ENCODE peak calls at places on chromosome 9, in eight cellular contexts. One of them, this sample, is unnamed. For H3K4me1, the result is how much of the 10 kb centered on the place peaks cover.

GRCh38 chr9:102551346-102551745 is 443.8 kb upstream of the CYLC2 start:
- DNase-seq in heart left ventricle: no peak
- DNase-seq in ovary: no peak
- DNase-seq in A549: no peak
- DNase-seq in uterus: no peak
- DNase-seq in thyroid gland: no peak
- DNase-seq in esophagus squamous epithelium: no peak
- DNase-seq in tibial nerve: no peak
- DNase-seq in this sample: no peak

GRCh38 chr9:130368631-130369103 is 76.1 kb upstream of the ASS1 start:
- DNase-seq in heart left ventricle: no peak
- DNase-seq in uterus: no peak
- DNase-seq in thyroid gland: no peak
- DNase-seq in esophagus squamous epithelium: no peak
- DNase-seq in ovary: no peak
- DNase-seq in tibial nerve: no peak
- DNase-seq in A549: no peak
- DNase-seq in this sample: no peak

GRCh38 chr9:105114956-105115728 is 129.3 kb upstream of the SLC44A1 start:
- DNase-seq in uterus: no peak
- DNase-seq in esophagus squamous epithelium: no peak
- DNase-seq in heart left ventricle: peak
- DNase-seq in A549: no peak
- DNase-seq in ovary: no peak
- DNase-seq in tibial nerve: peak
- DNase-seq in thyroid gland: peak
- DNase-seq in this sample: peak

GRCh38 chr9:3708751-3709150 is 182.9 kb upstream of the RFX3 start:
- DNase-seq in A549: no peak
- DNase-seq in thyroid gland: peak
- DNase-seq in uterus: no peak
- DNase-seq in tibial nerve: no peak
- DNase-seq in heart left ventricle: no peak
- DNase-seq in ovary: no peak
- DNase-seq in esophagus squamous epithelium: no peak
- DNase-seq in this sample: no peak

GRCh38 chr9:114348906-114349482 is 19.3 kb downstream of the ORM2 start:
- DNase-seq in esophagus squamous epithelium: peak
- DNase-seq in heart left ventricle: peak
- DNase-seq in thyroid gland: peak
- DNase-seq in ovary: peak
- DNase-seq in uterus: peak
- DNase-seq in A549: peak
- DNase-seq in tibial nerve: peak
- DNase-seq in this sample: peak

GRCh38 chr9:87479801-87480201 is 17.9 kb upstream of the DAPK1 start:
- DNase-seq in ovary: no peak
- DNase-seq in tibial nerve: peak
- DNase-seq in esophagus squamous epithelium: no peak
- DNase-seq in heart left ventricle: peak
- DNase-seq in A549: no peak
- DNase-seq in uterus: no peak
- DNase-seq in thyroid gland: no peak
- DNase-seq in this sample: no peak

GRCh38 chr9:85940832-85941616 is at the start of gene NAA35:
- DNase-seq in heart left ventricle: peak
- DNase-seq in esophagus squamous epithelium: peak
- DNase-seq in thyroid gland: peak
- DNase-seq in uterus: peak
- DNase-seq in A549: peak
- DNase-seq in ovary: peak
- DNase-seq in tibial nerve: peak
- DNase-seq in this sample: peak

GRCh38 chr9:96638606-96639364 is 16.3 kb downstream of the PRXL2C start:
- DNase-seq in A549: no peak
- DNase-seq in uterus: no peak
- DNase-seq in tibial nerve: no peak
- DNase-seq in heart left ventricle: no peak
- DNase-seq in ovary: no peak
- DNase-seq in esophagus squamous epithelium: no peak
- DNase-seq in thyroid gland: no peak
- DNase-seq in this sample: no peak

GRCh38 chr9:125190371-125190801 is 783 bp upstream of the PPP6C start:
- DNase-seq in esophagus squamous epithelium: no peak
- DNase-seq in thyroid gland: peak
- DNase-seq in heart left ventricle: no peak
- DNase-seq in ovary: no peak
- DNase-seq in uterus: no peak
- DNase-seq in tibial nerve: no peak
- DNase-seq in A549: no peak
- DNase-seq in this sample: peak

GRCh38 chr9:96636368-96636767 is 16.7 kb upstream of the CDC14B start:
- DNase-seq in esophagus squamous epithelium: no peak
- DNase-seq in ovary: no peak
- DNase-seq in heart left ventricle: no peak
- DNase-seq in thyroid gland: no peak
- DNase-seq in A549: no peak
- DNase-seq in tibial nerve: no peak
- DNase-seq in uterus: no peak
- DNase-seq in this sample: no peak

GRCh38 chr9:126667190-126668055 is 53.7 kb downstream of the LMX1B start:
- DNase-seq in ovary: no peak
- DNase-seq in A549: no peak
- DNase-seq in uterus: no peak
- DNase-seq in heart left ventricle: no peak
- DNase-seq in esophagus squamous epithelium: no peak
- DNase-seq in tibial nerve: no peak
- DNase-seq in thyroid gland: no peak
- DNase-seq in this sample: no peak

GRCh38 chr9:25964239-25964638 is 286.0 kb upstream of the TUSC1 start:
- DNase-seq in thyroid gland: peak
- DNase-seq in A549: peak
- DNase-seq in uterus: no peak
- DNase-seq in ovary: no peak
- DNase-seq in tibial nerve: peak
- DNase-seq in heart left ventricle: no peak
- DNase-seq in esophagus squamous epithelium: no peak
- DNase-seq in this sample: no peak

GRCh38 chr9:89623925-89624420 is 19.2 kb downstream of the GADD45G start:
- DNase-seq in uterus: no peak
- DNase-seq in thyroid gland: no peak
- DNase-seq in esophagus squamous epithelium: no peak
- DNase-seq in A549: no peak
- DNase-seq in tibial nerve: no peak
- DNase-seq in heart left ventricle: peak
- DNase-seq in ovary: no peak
- DNase-seq in this sample: no peak

GRCh38 chr9:69385474-69386091 is 60.6 kb downstream of the ENTREP1 start:
- DNase-seq in uterus: no peak
- DNase-seq in tibial nerve: no peak
- DNase-seq in esophagus squamous epithelium: no peak
- DNase-seq in A549: no peak
- DNase-seq in ovary: no peak
- DNase-seq in heart left ventricle: no peak
- DNase-seq in thyroid gland: no peak
- DNase-seq in this sample: no peak

GRCh38 chr9:21803674-21804048 is 1.2 kb downstream of the MTAP start:
- DNase-seq in uterus: no peak
- DNase-seq in thyroid gland: no peak
- DNase-seq in A549: no peak
- DNase-seq in heart left ventricle: no peak
- DNase-seq in esophagus squamous epithelium: no peak
- DNase-seq in tibial nerve: no peak
- DNase-seq in ovary: no peak
- DNase-seq in this sample: no peak

DNA sequence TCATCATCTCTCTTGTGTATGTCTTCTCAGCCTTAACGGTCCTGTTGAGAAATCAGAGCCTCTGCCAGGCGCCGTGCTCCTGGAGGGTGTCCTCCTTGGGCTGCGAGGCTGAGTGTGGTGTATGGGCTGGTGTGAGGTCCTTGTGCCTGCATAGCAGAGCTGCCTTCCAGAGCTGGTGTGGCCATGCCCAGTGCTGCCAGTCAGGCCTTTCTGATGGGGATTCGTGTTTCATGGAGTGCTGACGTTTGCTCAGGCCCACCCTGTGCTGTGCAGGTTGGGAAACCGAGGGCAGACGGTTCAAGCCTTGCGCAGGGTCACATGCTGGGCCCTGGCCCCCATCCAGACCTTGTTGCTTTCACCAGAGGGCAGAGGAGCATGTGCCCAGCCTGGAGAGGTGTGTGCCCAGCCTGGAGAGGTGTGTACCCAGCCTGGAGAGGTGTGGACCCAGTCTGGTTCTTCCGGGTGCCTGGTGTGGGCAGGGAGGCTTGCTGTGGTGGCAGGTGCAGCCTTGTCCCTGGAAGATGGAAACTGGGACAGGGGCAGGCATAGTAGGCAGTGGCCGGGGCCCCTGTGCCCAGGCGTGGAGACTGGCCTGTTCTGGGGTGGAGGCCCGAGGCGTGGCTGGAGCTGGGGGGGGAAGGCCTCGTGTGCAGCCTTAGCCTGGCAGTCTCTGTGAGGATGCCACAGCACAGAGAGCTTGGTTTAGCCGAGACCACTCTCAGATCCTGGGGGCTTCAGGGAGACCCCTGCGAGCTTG is 84.0 kb downstream of the RXRA start:
- DNase-seq in esophagus squamous epithelium: no peak
- DNase-seq in thyroid gland: peak
- DNase-seq in tibial nerve: no peak
- DNase-seq in ovary: no peak
- DNase-seq in A549: no peak
- DNase-seq in heart left ventricle: no peak
- DNase-seq in uterus: no peak
- DNase-seq in this sample: peak
- H3K4me1 ChIP-seq in esophagus squamous epithelium: half or more
- H3K4me1 ChIP-seq in thyroid gland: half or more
- H3K4me1 ChIP-seq in tibial nerve: under half
- H3K4me1 ChIP-seq in ovary: under half
- H3K4me1 ChIP-seq in A549: half or more
- H3K4me1 ChIP-seq in heart left ventricle: half or more
- H3K4me1 ChIP-seq in uterus: under half
- H3K4me1 ChIP-seq in this sample: half or more

GRCh38 chr9:136362450-136362784 is 1.1 kb downstream of the DNLZ start:
- DNase-seq in heart left ventricle: no peak
- DNase-seq in tibial nerve: no peak
- DNase-seq in ovary: no peak
- DNase-seq in A549: no peak
- DNase-seq in thyroid gland: no peak
- DNase-seq in uterus: no peak
- DNase-seq in esophagus squamous epithelium: no peak
- DNase-seq in this sample: peak

GRCh38 chr9:136364369-136364748 is 815 bp upstream of the DNLZ start:
- DNase-seq in ovary: no peak
- DNase-seq in heart left ventricle: no peak
- DNase-seq in thyroid gland: no peak
- DNase-seq in esophagus squamous epithelium: no peak
- DNase-seq in tibial nerve: no peak
- DNase-seq in A549: no peak
- DNase-seq in uterus: no peak
- DNase-seq in this sample: peak

GRCh38 chr9:136364942-136365774 is 1.6 kb upstream of the DNLZ start:
- DNase-seq in esophagus squamous epithelium: no peak
- DNase-seq in ovary: no peak
- DNase-seq in thyroid gland: no peak
- DNase-seq in uterus: no peak
- DNase-seq in A549: no peak
- DNase-seq in heart left ventricle: no peak
- DNase-seq in tibial nerve: no peak
- DNase-seq in this sample: no peak

GRCh38 chr9:136363106-136363605 is 388 bp downstream of the DNLZ start:
- DNase-seq in thyroid gland: peak
- DNase-seq in tibial nerve: peak
- DNase-seq in heart left ventricle: peak
- DNase-seq in esophagus squamous epithelium: peak
- DNase-seq in uterus: peak
- DNase-seq in ovary: peak
- DNase-seq in A549: peak
- DNase-seq in this sample: peak

GRCh38 chr9:136363606-136364368 is at the start of gene DNLZ:
- DNase-seq in ovary: peak
- DNase-seq in heart left ventricle: peak
- DNase-seq in uterus: peak
- DNase-seq in A549: peak
- DNase-seq in thyroid gland: peak
- DNase-seq in esophagus squamous epithelium: no peak
- DNase-seq in tibial nerve: peak
- DNase-seq in this sample: peak
- H3K4me3 ChIP-seq in ovary: peak
- H3K4me3 ChIP-seq in heart left ventricle: peak
- H3K4me3 ChIP-seq in uterus: peak
- H3K4me3 ChIP-seq in A549: peak
- H3K4me3 ChIP-seq in thyroid gland: peak
- H3K4me3 ChIP-seq in esophagus squamous epithelium: peak
- H3K4me3 ChIP-seq in tibial nerve: peak
- H3K4me3 ChIP-seq in this sample: peak

DNA sequence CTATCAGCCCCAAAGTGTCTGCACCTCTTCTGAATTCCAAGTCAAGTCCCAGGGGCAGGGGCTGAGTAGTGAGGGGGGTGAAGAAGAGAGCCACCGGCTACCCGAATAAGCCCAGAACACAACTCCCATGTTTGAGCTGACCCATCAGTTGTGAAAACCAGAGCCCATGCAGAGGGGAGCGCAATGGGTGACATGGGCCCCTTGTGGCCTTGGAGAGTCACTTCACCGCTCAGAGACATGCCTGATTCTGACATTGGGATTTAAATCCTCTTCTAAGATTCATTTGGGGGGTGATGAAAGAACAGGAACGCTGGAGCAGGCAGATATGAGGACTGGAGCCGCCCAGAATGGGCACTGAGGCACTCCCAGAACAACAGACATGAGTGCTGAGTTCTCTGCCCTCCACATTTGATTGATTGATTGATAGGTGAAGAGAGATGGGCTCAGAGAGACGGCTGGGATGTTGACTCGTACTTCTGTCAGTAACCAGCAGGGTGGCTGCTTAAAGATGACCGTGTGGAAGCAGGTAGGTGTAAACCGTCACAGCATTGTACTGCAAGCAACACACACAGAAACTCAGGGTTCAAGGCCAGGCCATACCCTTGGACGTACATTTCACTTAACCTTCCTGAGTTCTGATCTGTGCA is 74.3 kb downstream of the GPR21 start:
- DNase-seq in esophagus squamous epithelium: no peak
- DNase-seq in heart left ventricle: no peak
- DNase-seq in uterus: no peak
- DNase-seq in thyroid gland: no peak
- DNase-seq in A549: no peak
- DNase-seq in tibial nerve: no peak
- DNase-seq in ovary: no peak
- DNase-seq in this sample: no peak
- TF ChIP-seq POLR2A in esophagus squamous epithelium: no peak
- TF ChIP-seq POLR2A in heart left ventricle: no peak
- TF ChIP-seq POLR2A in uterus: no peak
- TF ChIP-seq POLR2A in thyroid gland: no peak
- TF ChIP-seq POLR2A in A549: no peak
- TF ChIP-seq POLR2A in tibial nerve: no peak
- TF ChIP-seq POLR2A in ovary: no peak
- TF ChIP-seq POLR2A in this sample: no peak

DNA sequence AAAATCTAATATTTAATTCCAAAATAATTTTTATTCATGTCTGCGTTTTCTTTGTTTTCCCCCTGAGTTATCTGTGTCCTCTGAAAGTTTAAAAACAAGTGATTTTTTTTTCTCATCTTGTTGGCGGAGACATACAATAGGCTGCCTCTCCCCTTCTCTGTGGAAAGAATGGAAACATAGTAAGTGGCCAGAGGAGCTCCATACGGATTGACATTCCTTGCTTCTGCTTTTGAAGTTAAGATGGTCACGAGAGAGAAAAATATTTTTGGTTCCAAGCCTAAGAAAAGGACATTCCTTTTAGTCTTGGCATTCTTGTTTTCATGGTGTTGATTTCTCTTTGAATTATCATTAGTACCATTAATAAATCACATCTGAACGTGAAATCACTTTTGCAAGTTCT is 28.3 kb downstream of the ZNF462 start:
- DNase-seq in esophagus squamous epithelium: no peak
- DNase-seq in tibial nerve: no peak
- DNase-seq in heart left ventricle: no peak
- DNase-seq in uterus: no peak
- DNase-seq in ovary: no peak
- DNase-seq in thyroid gland: no peak
- DNase-seq in A549: no peak
- DNase-seq in this sample: no peak
- H3K4me1 ChIP-seq in esophagus squamous epithelium: half or more
- H3K4me1 ChIP-seq in tibial nerve: under half
- H3K4me1 ChIP-seq in heart left ventricle: under half
- H3K4me1 ChIP-seq in uterus: under half
- H3K4me1 ChIP-seq in ovary: under half
- H3K4me1 ChIP-seq in thyroid gland: under half
- H3K4me1 ChIP-seq in A549: under half
- H3K4me1 ChIP-seq in this sample: under half

This sample was measured in spleen.